ENCODE peak calls at places on chromosome 6, in five cellular contexts. C, W, E, T and V are unnamed samples.

GRCh38 chr6:18654821-18655220 is 267.7 kb downstream of the RNF144B start:
- DNase-seq in C (no peak), W (no peak), E (no peak), T (no peak), V (no peak)

GRCh38 chr6:134000443-134000842 is 47.4 kb downstream of the TBPL1 start:
- DNase-seq in C (no peak), W (no peak), E (no peak), T (no peak), V (no peak)

GRCh38 chr6:155201461-155202226 is 62.2 kb upstream of the CLDN20 start:
- DNase-seq in C (no peak), W (no peak), E (peak), T (no peak), V (no peak)

GRCh38 chr6:98924647-98925046 is 23.1 kb downstream of the FBXL4 start:
- DNase-seq in C (no peak), W (no peak), E (no peak), T (no peak), V (no peak)

GRCh38 chr6:145025488-145025887 is 709.8 kb downstream of the EPM2A start:
- DNase-seq in C (no peak), W (no peak), E (no peak), T (no peak), V (no peak)

GRCh38 chr6:165231581-165232276 is 77.7 kb downstream of the C6orf118 start:
- DNase-seq in C (no peak), W (peak), E (no peak), T (no peak), V (peak)

GRCh38 chr6:12543953-12544352 is 172.6 kb upstream of the PHACTR1 start:
- DNase-seq in C (no peak), W (no peak), E (no peak), T (no peak), V (no peak)

GRCh38 chr6:118768904-118769325 is 117.5 kb upstream of the CEP85L start:
- DNase-seq in C (no peak), W (no peak), E (no peak), T (no peak), V (no peak)

GRCh38 chr6:91141352-91141751 is 554.5 kb upstream of the MAP3K7 start:
- DNase-seq in C (no peak), W (no peak), E (no peak), T (no peak), V (no peak)

GRCh38 chr6:154792761-154793160 is 59.5 kb downstream of the SCAF8 start:
- DNase-seq in C (no peak), W (no peak), E (no peak), T (no peak), V (no peak)

GRCh38 chr6:10837009-10837691 is 1.2 kb downstream of the MAK start:
- DNase-seq in C (peak), W (peak), E (no peak), T (no peak), V (peak)

GRCh38 chr6:36334832-36335459 is 1.7 kb downstream of the BNIP5 start:
- DNase-seq in C (no peak), W (no peak), E (no peak), T (no peak), V (no peak)

GRCh38 chr6:11615214-11615602 is 77.7 kb downstream of the TMEM170B start:
- DNase-seq in C (no peak), W (no peak), E (no peak), T (no peak), V (no peak)

GRCh38 chr6:37489697-37490336 is 9.9 kb downstream of the CCDC167 start:
- DNase-seq in C (no peak), W (no peak), E (no peak), T (no peak), V (no peak)

GRCh38 chr6:32192608-32193039 is at the start of gene GPSM3:
- DNase-seq in C (peak), W (peak), E (no peak), T (peak), V (no peak)

DNA sequence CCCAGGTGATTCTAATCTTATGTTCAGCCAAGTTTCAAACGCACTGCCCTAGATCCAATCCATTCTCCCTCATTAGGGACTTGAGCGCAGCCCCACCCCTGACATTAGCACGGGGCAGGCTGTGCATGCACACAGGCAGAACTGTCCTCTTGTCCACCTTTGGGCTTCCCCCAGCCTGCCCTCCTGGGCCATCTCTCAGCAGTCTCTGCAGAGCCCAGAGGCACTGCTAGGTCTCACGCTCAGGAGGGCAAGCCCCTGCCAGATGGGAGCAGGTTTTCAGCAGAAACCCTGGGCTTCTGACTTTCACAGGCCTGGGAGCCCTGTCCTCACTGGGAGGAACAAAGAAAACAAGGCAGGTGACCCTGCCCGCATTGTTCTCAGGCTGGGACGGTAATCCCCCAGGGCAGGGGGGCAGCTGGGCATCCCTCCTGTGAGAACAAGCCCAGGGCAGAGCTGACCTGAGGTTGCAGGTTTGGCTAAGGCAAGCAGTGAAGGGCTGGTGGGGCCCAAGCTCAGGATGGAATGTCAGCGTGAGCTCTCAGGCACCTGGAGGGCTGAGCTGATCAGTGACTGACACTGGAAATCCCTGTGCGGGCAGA is 24.5 kb downstream of the KCNK5 start:
- DNase-seq in C (no peak), W (no peak), E (no peak), T (no peak), V (peak)
- H3K27ac ChIP-seq in C (peak), W (no peak), E (no peak), T (no peak), V (peak)

GRCh38 chr6:34317882-34318491 is 69.2 kb upstream of the SMIM29 start:
- DNase-seq in C (no peak), W (peak), E (no peak), T (no peak), V (no peak)
- H3K4me3 ChIP-seq in C (no peak), W (no peak), E (no peak), T (no peak), V (no peak)

DNA sequence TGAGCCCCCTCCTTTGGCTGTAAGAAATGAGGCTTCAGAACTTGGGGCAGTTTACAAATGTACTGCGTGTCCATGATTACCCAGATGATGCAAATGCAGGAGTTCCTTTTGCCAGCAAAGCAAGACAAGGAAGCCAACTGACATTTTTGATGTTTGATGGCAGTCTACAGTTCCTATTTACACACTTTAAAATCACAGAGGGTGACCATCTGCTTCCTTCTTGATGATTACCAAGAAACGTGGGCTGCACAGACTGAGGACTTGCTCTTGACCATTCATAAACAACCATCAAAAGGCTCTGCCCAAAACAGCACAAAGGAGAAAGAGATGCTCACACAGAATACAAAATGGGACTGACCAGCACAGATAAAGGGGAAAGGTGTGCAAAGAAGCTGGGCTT is 79.8 kb upstream of the TRAF3IP2 start:
- DNase-seq in C (no peak), W (no peak), E (no peak), T (no peak), V (no peak)
- H3K27ac ChIP-seq in C (peak), W (no peak), E (no peak), T (no peak), V (peak)

GRCh38 chr6:44269168-44269920 is 906 bp upstream of the TMEM151B start:
- DNase-seq in C (no peak), W (no peak), E (no peak), T (no peak), V (no peak)

GRCh38 chr6:44271406-44271723 is 1.1 kb downstream of the TMEM151B start:
- DNase-seq in C (no peak), W (no peak), E (no peak), T (no peak), V (no peak)

GRCh38 chr6:44270526-44271405 is 516 bp downstream of the TMEM151B start:
- DNase-seq in C (no peak), W (no peak), E (no peak), T (peak), V (peak)

GRCh38 chr6:44268095-44268628 is 2.1 kb upstream of the TMEM151B start:
- DNase-seq in C (peak), W (peak), E (no peak), T (no peak), V (peak)

DNA sequence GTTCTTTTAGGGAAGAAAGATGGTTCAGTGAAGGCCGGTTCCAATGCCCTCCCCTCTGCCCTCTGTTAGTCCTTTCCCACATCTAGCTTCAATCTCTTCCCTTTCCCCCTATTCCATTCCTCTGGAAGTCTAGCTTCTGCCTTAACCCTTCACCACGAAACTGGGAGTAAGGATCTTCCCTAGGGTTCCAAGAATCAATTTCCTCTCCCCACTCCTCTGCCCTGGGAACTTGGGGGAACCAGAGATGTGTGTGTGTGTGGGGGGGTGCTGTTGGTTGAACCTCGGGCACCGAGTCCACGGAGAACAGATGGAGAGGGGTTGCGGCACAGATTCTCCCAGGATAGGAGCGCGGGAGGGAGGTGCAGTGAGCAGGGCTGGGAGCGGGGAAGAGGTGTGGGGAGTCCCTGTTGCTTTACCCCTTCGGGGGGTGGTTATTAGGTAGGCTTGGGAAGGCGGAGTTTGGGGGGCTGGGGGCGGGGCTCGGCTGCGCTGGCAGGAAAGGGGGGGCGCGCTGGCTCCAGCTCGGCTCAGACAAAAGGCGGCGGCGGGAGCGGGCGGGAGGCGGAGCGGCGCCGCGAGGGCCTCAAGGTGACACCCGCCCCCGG is at the start of gene TMEM151B:
- DNase-seq in C (no peak), W (no peak), E (no peak), T (peak), V (peak)
- H3K4me3 ChIP-seq in C (peak), W (peak), E (peak), T (no peak), V (peak)